ENCODE peak calls at places on chromosomes 11 and 22, in seven cellular contexts. G is GM23248, E is cardiac muscle cell, M is pancreas, B is IMR-90, V is ovary, Y is gastrocnemius medialis. S is an unnamed sample.

GRCh38 chr11:68753300-68753699 is 2.0 kb upstream of the TESMIN start:
- DNase-seq in G (no peak), E (no peak), M (no peak), B (no peak), V (no peak), Y (no peak), S (no peak)

GRCh38 chr11:2998073-2998850 is 6.1 kb upstream of the NAP1L4 start:
- DNase-seq in G (no peak), E (no peak), M (peak; percentile 77), B (no peak), V (no peak), Y (no peak), S (no peak)

GRCh38 chr22:44357962-44358553 is 45.3 kb upstream of the SHISAL1 start:
- DNase-seq in G (no peak), E (no peak), M (no peak), B (peak; percentile 24), V (peak; percentile 70), Y (no peak), S (no peak)

GRCh38 chr11:96259053-96259837 is 83.8 kb downstream of the MAML2 start:
- DNase-seq in G (peak; percentile 87), E (no peak), M (no peak), B (peak; percentile 86), V (no peak), Y (no peak), S (no peak)

GRCh38 chr11:112852141-112852853 is 108.9 kb upstream of the NCAM1 start:
- DNase-seq in G (peak; percentile 64), E (peak; percentile 31), M (no peak), B (no peak), V (no peak), Y (no peak), S (no peak)

GRCh38 chr11:77449784-77450183 is 24.1 kb downstream of the PAK1 start:
- DNase-seq in G (no peak), E (no peak), M (no peak), B (no peak), V (no peak), Y (no peak), S (no peak)

GRCh38 chr22:25765016-25765367 is 23.0 kb downstream of the MYO18B start:
- DNase-seq in G (no peak), E (no peak), M (no peak), B (no peak), V (no peak), Y (peak; percentile 86), S (no peak)

GRCh38 chr22:46296257-46297150 is at the start of gene GTSE1:
- DNase-seq in G (peak; percentile 99), E (peak; percentile 99), M (peak; percentile 96), B (peak; percentile 96), V (peak; percentile 97), Y (peak; percentile 98), S (peak; percentile 99)

GRCh38 chr11:134050541-134051383 is 18.1 kb upstream of the JAM3 start:
- DNase-seq in G (peak; percentile 80), E (peak; percentile 85), M (peak; percentile 80), B (peak; percentile 49), V (peak; percentile 84), Y (peak; percentile 37), S (peak; percentile 66)

GRCh38 chr11:58061813-58062212 is 31.1 kb downstream of the OR6Q1 start:
- DNase-seq in G (peak; percentile 96), E (no peak), M (no peak), B (peak; percentile 95), V (no peak), Y (no peak), S (no peak)

GRCh38 chr11:8035225-8035846 is 45.7 kb upstream of the TUB start:
- DNase-seq in G (no peak), E (no peak), M (no peak), B (no peak), V (peak; percentile 54), Y (no peak), S (peak; percentile 33)

GRCh38 chr11:34149786-34150185 is 44.4 kb downstream of the NAT10 start:
- DNase-seq in G (peak; percentile 49), E (no peak), M (no peak), B (no peak), V (no peak), Y (no peak), S (no peak)

GRCh38 chr22:49403102-49403501 is 424.6 kb downstream of the BRD1 start:
- DNase-seq in G (no peak), E (no peak), M (no peak), B (no peak), V (no peak), Y (no peak), S (no peak)

GRCh38 chr11:116384407-116384806 is 388.4 kb downstream of the BUD13 start:
- DNase-seq in G (no peak), E (no peak), M (no peak), B (no peak), V (no peak), Y (no peak), S (no peak)

GRCh38 chr11:61571337-61571736 is 9.5 kb downstream of the SYT7 start:
- DNase-seq in G (no peak), E (no peak), M (no peak), B (no peak), V (no peak), Y (no peak), S (no peak)

GRCh38 chr11:58958500-58958899 is 19.2 kb downstream of the GLYATL1 start:
- DNase-seq in G (peak; percentile 28), E (peak; percentile 36), M (peak; percentile 22), B (no peak), V (peak; percentile 21), Y (no peak), S (no peak)

GRCh38 chr11:25953015-25953414 is 378.9 kb upstream of the ANO3 start:
- DNase-seq in G (no peak), E (no peak), M (no peak), B (no peak), V (no peak), Y (no peak), S (no peak)

GRCh38 chr11:77883775-77884174 is 62.8 kb downstream of the AAMDC start:
- DNase-seq in G (peak; percentile 31), E (no peak), M (no peak), B (peak; percentile 75), V (no peak), Y (no peak), S (no peak)

GRCh38 chr11:41498726-41499125 is 39.3 kb upstream of the LRRC4C start:
- DNase-seq in G (peak; percentile 5), E (peak; percentile 4), M (no peak), B (no peak), V (no peak), Y (no peak), S (no peak)

GRCh38 chr11:62710001-62710345 is 2.5 kb downstream of the GNG3 start:
- DNase-seq in G (peak; percentile 77), E (no peak), M (no peak), B (no peak), V (no peak), Y (no peak), S (no peak)
- H3K27ac ChIP-seq in G (peak overlapping the region; percentile 94), E (peak overlapping the region; percentile 99), M (peak overlapping the region; percentile 96), B (peak overlapping the region; percentile 93), V (peak overlapping the region; percentile 76), Y (peak overlapping the region; percentile 94), S (peak overlapping the region; percentile 100)

GRCh38 chr11:43770173-43770572 is 89.6 kb downstream of the HSD17B12 start:
- DNase-seq in G (no peak), E (no peak), M (no peak), B (no peak), V (no peak), Y (no peak), S (no peak)

GRCh38 chr11:43772733-43773132 is 92.2 kb downstream of the HSD17B12 start:
- DNase-seq in G (no peak), E (no peak), M (no peak), B (no peak), V (no peak), Y (no peak), S (no peak)

GRCh38 chr11:43779306-43779705 is 98.8 kb downstream of the HSD17B12 start:
- DNase-seq in G (peak; percentile 3), E (no peak), M (no peak), B (no peak), V (no peak), Y (no peak), S (no peak)

GRCh38 chr11:43774786-43775185 is 94.2 kb downstream of the HSD17B12 start:
- DNase-seq in G (no peak), E (no peak), M (no peak), B (no peak), V (no peak), Y (no peak), S (no peak)
- H3K4me1 ChIP-seq in G (peaks cover 7% of the 10 kb centered on the region), E (no peaks in the 10 kb centered on the region), M (no peaks in the 10 kb centered on the region), B (no peaks in the 10 kb centered on the region), V (no peaks in the 10 kb centered on the region), Y (no peaks in the 10 kb centered on the region), S (peaks cover 3% of the 10 kb centered on the region)

GRCh38 chr11:1528710-1529109 is 42.1 kb upstream of the MOB2 start:
- DNase-seq in G (no peak), E (no peak), M (no peak), B (no peak), V (no peak), Y (no peak), S (no peak)

GRCh38 chr11:1530686-1531256 is 41.3 kb downstream of the DUSP8 start:
- DNase-seq in G (no peak), E (no peak), M (no peak), B (no peak), V (no peak), Y (no peak), S (no peak)

GRCh38 chr11:1529774-1530173 is 42.3 kb downstream of the DUSP8 start:
- DNase-seq in G (no peak), E (no peak), M (no peak), B (no peak), V (no peak), Y (no peak), S (no peak)

GRCh38 chr11:1531418-1531817 is 40.7 kb downstream of the DUSP8 start:
- DNase-seq in G (peak; percentile 48), E (no peak), M (no peak), B (no peak), V (no peak), Y (peak; percentile 60), S (no peak)

GRCh38 chr11:1529286-1529685 is 42.7 kb upstream of the MOB2 start:
- DNase-seq in G (no peak), E (no peak), M (no peak), B (no peak), V (no peak), Y (no peak), S (no peak)
- H3K27ac ChIP-seq in G (no peak overlapping the region), E (no peak overlapping the region), M (no peak overlapping the region), B (no peak overlapping the region), V (no peak overlapping the region), Y (peak overlapping the region; percentile 95), S (no peak overlapping the region)

GRCh38 chr11:123170929-123171328 is 24.1 kb downstream of the CLMP start:
- DNase-seq in G (no peak), E (no peak), M (no peak), B (no peak), V (no peak), Y (no peak), S (no peak)

GRCh38 chr11:123169821-123170220 is 25.2 kb downstream of the CLMP start:
- DNase-seq in G (no peak), E (no peak), M (no peak), B (no peak), V (no peak), Y (no peak), S (no peak)

GRCh38 chr11:123174196-123175183 is 20.6 kb downstream of the CLMP start:
- DNase-seq in G (peak; percentile 95), E (no peak), M (no peak), B (peak; percentile 99), V (peak; percentile 80), Y (peak; percentile 72), S (no peak)

GRCh38 chr11:123173856-123174186 is 21.2 kb downstream of the CLMP start:
- DNase-seq in G (no peak), E (no peak), M (no peak), B (no peak), V (no peak), Y (no peak), S (no peak)

GRCh38 chr11:123173040-123173855 is 21.8 kb downstream of the CLMP start:
- DNase-seq in G (peak; percentile 98), E (no peak), M (no peak), B (peak; percentile 100), V (no peak), Y (no peak), S (no peak)
- H3K4me1 ChIP-seq in G (peaks cover 61% of the 10 kb centered on the region), E (no peaks in the 10 kb centered on the region), M (no peaks in the 10 kb centered on the region), B (peaks cover 34% of the 10 kb centered on the region), V (peaks cover 21% of the 10 kb centered on the region), Y (peaks cover 6% of the 10 kb centered on the region), S (no peaks in the 10 kb centered on the region)

S was measured in heart right ventricle.